ENCODE peak calls at places on chromosomes 5 and 9, in six cellular contexts. X is PC-3; T is CD4-positive, CD25-positive, alpha-beta regulatory T cell; Q is lower lobe of right lung; U is neuronal stem cell; M is sigmoid colon. R is an unnamed sample.
A peak's percentile ranks its signal among the peaks of the same experiment; 100 is the strongest.

GRCh38 chr9:6230037-6230778 is 14.6 kb downstream of the IL33 start:
- DNase-seq in Q (no peak), U (no peak), X (peak; percentile 63), T (no peak), M (no peak), R (no peak)

GRCh38 chr9:129514891-129515290 is 106.0 kb downstream of the C9orf50 start:
- DNase-seq in Q (no peak), X (no peak), U (no peak), T (no peak), M (peak; percentile 36), R (no peak)

GRCh38 chr5:158320934-158321333 is 462.0 kb upstream of the CLINT1 start:
- DNase-seq in X (no peak), T (no peak), Q (no peak), M (no peak), U (no peak), R (no peak)

GRCh38 chr5:42566658-42567313 is 143.5 kb downstream of the GHR start:
- DNase-seq in X (no peak), U (no peak), M (no peak), Q (no peak), T (no peak), R (no peak)

GRCh38 chr5:138349842-138350635 is 2.4 kb upstream of the KDM3B start:
- DNase-seq in U (no peak), M (no peak), Q (no peak), X (no peak), T (no peak), R (no peak)

GRCh38 chr9:16870606-16871357 is at the start of gene BNC2:
- DNase-seq in U (peak; percentile 73), Q (peak; percentile 62), X (peak; percentile 39), T (no peak), M (peak; percentile 86), R (no peak)

GRCh38 chr5:89065919-89066318 is 182.9 kb upstream of the MEF2C start:
- DNase-seq in Q (no peak), U (no peak), T (peak; percentile 20), M (no peak), X (no peak), R (no peak)

GRCh38 chr5:180047667-180048066 is 23.9 kb downstream of the RNF130 start:
- DNase-seq in U (no peak), T (no peak), Q (peak; percentile 77), M (peak; percentile 77), X (no peak), R (no peak)

GRCh38 chr5:149175346-149176113 is 34.2 kb downstream of the ABLIM3 start:
- DNase-seq in T (no peak), X (no peak), U (no peak), M (no peak), Q (peak; percentile 49), R (no peak)

GRCh38 chr5:98570661-98571181 is 202.7 kb upstream of the RGMB start:
- DNase-seq in U (peak; percentile 48), M (no peak), Q (no peak), X (peak; percentile 27), T (no peak), R (no peak)

GRCh38 chr9:86655147-86655546 is 292.2 kb downstream of the GAS1 start:
- DNase-seq in T (no peak), M (no peak), Q (no peak), U (no peak), X (no peak), R (no peak)

DNA sequence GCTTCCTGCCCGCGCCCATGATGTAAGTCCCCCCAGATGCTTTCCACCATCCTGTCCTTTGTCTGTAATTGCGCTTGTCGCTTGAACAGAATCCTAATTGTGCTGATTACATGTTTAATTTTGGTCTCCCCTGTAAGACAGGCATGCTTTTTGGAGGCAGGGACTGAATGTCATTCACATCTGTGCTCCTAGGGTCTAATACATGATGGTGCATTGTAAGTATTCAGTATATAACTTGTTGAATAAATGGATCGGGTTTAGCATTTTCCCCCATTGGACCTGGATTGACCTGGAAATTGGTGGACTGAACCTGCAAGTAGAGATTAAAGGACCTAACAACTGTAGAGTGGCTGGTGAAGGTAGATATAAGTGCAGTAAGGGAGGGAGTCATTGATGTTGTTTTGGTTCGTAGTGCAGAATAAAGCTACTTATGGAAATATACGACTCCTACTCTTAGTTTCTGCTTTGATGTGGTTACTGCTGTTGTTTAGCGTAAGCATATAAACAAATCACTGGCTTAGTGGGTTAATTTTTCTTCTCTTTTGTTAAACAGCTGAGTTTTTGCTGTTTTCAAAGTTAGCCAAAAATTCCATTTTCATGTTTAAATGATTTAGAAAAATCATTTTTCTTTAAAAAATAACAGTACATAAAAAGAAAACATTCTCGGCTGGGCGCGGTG is 57.3 kb downstream of the TRIO start:
- DNase-seq in X (no peak), T (no peak), U (no peak), Q (no peak), M (no peak), R (no peak)
- H3K4me1 ChIP-seq in X (peaks cover 30% of the 10 kb centered on the region), T (no peaks in the 10 kb centered on the region), U (peaks cover 16% of the 10 kb centered on the region), Q (peaks cover 44% of the 10 kb centered on the region), M (peaks cover 83% of the 10 kb centered on the region), R (no peaks in the 10 kb centered on the region)

DNA sequence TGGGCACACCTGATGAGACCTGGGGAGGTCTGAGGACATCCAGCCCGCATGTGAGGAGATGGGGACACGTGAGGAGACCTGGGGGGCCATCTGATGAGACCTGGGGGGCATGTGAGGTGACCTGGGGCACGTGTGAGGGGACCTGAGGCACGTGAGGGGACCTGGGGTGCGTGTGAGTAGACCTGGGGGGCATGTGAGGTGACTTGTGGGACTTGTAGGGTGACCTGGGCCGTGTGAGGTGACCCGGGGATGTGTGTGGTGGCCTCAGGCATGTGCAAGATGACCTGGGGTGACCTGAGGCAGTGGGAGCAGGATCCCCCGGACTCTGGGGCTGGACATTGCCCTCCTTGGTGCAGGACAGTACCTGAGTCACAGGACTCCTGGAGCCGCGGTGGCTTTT is 30.6 kb downstream of the PNPLA7 start:
- DNase-seq in T (no peak), M (no peak), X (no peak), U (no peak), Q (no peak), R (no peak)
- H3K27ac ChIP-seq in T (no peak overlapping the region), M (no peak overlapping the region), X (no peak overlapping the region), U (no peak overlapping the region), Q (no peak overlapping the region), R (no peak overlapping the region)

GRCh38 chr5:129097498-129098296 is 3.1 kb downstream of the ISOC1 start:
- DNase-seq in T (no peak), U (no peak), Q (no peak), X (no peak), M (no peak), R (no peak)
- H3K4me1 ChIP-seq in T (peaks cover 19% of the 10 kb centered on the region), U (peaks cover 4% of the 10 kb centered on the region), Q (peaks cover 35% of the 10 kb centered on the region), X (peaks cover 21% of the 10 kb centered on the region), M (peaks cover 9% of the 10 kb centered on the region), R (no peaks in the 10 kb centered on the region)

GRCh38 chr5:153516503-153516902 is 26.0 kb downstream of the GRIA1 start:
- DNase-seq in Q (no peak), U (no peak), T (no peak), X (no peak), M (no peak), R (no peak)
- H3K27ac ChIP-seq in Q (no peak overlapping the region), U (no peak overlapping the region), T (no peak overlapping the region), X (no peak overlapping the region), M (no peak overlapping the region), R (no peak overlapping the region)

GRCh38 chr5:73506459-73506955 is 8.3 kb downstream of the BTF3 start:
- DNase-seq in T (no peak), U (no peak), M (no peak), X (no peak), Q (no peak), R (no peak)
- H3K4me1 ChIP-seq in T (peaks cover 3% of the 10 kb centered on the region), U (no peaks in the 10 kb centered on the region), M (no peaks in the 10 kb centered on the region), X (no peaks in the 10 kb centered on the region), Q (peaks cover 15% of the 10 kb centered on the region), R (no peaks in the 10 kb centered on the region)

GRCh38 chr9:93026640-93027039 is 31.9 kb upstream of the SUSD3 start:
- DNase-seq in U (no peak), M (no peak), X (no peak), Q (no peak), T (no peak), R (no peak)
- H3K27ac ChIP-seq in U (no peak overlapping the region), M (no peak overlapping the region), X (no peak overlapping the region), Q (no peak overlapping the region), T (peak overlapping the region; percentile 87), R (peak overlapping the region; percentile 95)

DNA sequence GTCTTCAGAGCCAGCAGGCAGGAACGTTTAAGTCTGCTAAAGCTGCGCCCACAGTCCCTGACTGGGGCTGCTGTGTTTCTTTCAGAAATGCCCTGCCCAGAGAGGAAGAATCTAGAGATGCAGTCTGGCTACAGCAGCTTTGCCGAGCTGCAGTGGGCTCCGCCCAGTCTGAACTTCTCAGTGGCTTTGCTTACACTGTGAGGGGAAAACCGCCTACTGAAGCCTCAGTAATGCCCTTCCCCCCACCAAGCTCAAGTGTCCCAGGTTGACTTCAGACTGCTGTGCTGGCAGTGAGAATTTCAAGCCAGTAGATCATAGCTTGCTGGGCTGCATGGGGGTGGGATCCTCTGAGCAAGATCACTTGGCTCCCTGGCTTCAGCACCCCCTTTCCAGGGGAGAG is 78.4 kb downstream of the SREK1 start:
- DNase-seq in Q (no peak), M (no peak), U (no peak), T (peak; percentile 12), X (no peak), R (no peak)
- H3K4me1 ChIP-seq in Q (no peaks in the 10 kb centered on the region), M (no peaks in the 10 kb centered on the region), U (peaks cover 2% of the 10 kb centered on the region), T (no peaks in the 10 kb centered on the region), X (no peaks in the 10 kb centered on the region), R (no peaks in the 10 kb centered on the region)

GRCh38 chr5:14240366-14240765 is 97.2 kb downstream of the TRIO start:
- DNase-seq in U (no peak), X (no peak), M (no peak), T (no peak), Q (no peak), R (no peak)

GRCh38 chr5:14237313-14238086 is 94.4 kb downstream of the TRIO start:
- DNase-seq in X (no peak), M (no peak), Q (no peak), T (no peak), U (no peak), R (no peak)

GRCh38 chr5:14239951-14240350 is 96.8 kb downstream of the TRIO start:
- DNase-seq in M (no peak), U (no peak), X (no peak), Q (no peak), T (no peak), R (no peak)

GRCh38 chr5:14238272-14238671 is 95.1 kb downstream of the TRIO start:
- DNase-seq in X (no peak), T (no peak), U (no peak), Q (no peak), M (no peak), R (no peak)

GRCh38 chr5:14239404-14239803 is 96.3 kb downstream of the TRIO start:
- DNase-seq in T (no peak), U (no peak), X (no peak), M (no peak), Q (no peak), R (no peak)
- H3K27ac ChIP-seq in T (no peak overlapping the region), U (no peak overlapping the region), X (no peak overlapping the region), M (peak overlapping the region; percentile 41), Q (no peak overlapping the region), R (no peak overlapping the region)

GRCh38 chr5:17276445-17276844 is 59.0 kb downstream of the BASP1 start:
- DNase-seq in T (no peak), U (no peak), X (no peak), M (no peak), Q (no peak), R (no peak)
- H3K4me1 ChIP-seq in T (no peaks in the 10 kb centered on the region), U (peaks cover 1% of the 10 kb centered on the region), X (no peaks in the 10 kb centered on the region), M (no peaks in the 10 kb centered on the region), Q (no peaks in the 10 kb centered on the region), R (no peaks in the 10 kb centered on the region)

R was measured in effector memory CD4-positive, alpha-beta T cell.